ENCODE peak calls at places on chromosome 16, in nine cellular contexts. L, X, I, O, A, Q, H, N and D are unnamed samples.

GRCh38 chr16:72983728-72984350 is 64.1 kb downstream of the ZFHX3 start:
- DNase-seq in L (peak; percentile 8), X (no peak), I (no peak), O (no peak), A (no peak), Q (no peak), H (no peak), N (no peak), D (no peak)

GRCh38 chr16:14193316-14193871 is 122.3 kb downstream of the MRTFB start:
- DNase-seq in L (peak; percentile 90), X (no peak), I (no peak), O (no peak), A (no peak), Q (no peak), H (no peak), N (no peak), D (no peak)

GRCh38 chr16:12016166-12016947 is 39.8 kb downstream of the SNX29 start:
- DNase-seq in L (no peak), X (no peak), I (no peak), O (no peak), A (no peak), Q (no peak), H (no peak), N (no peak), D (no peak)

GRCh38 chr16:1193825-1194581 is 31.1 kb downstream of the TPSG1 start:
- DNase-seq in L (no peak), X (no peak), I (no peak), O (no peak), A (no peak), Q (no peak), H (no peak), N (no peak), D (no peak)

GRCh38 chr16:324451-325334 is 27.8 kb downstream of the AXIN1 start:
- DNase-seq in L (no peak), X (no peak), I (no peak), O (no peak), A (peak; percentile 40), Q (no peak), H (no peak), N (no peak), D (no peak)

GRCh38 chr16:12250578-12250977 is 274.0 kb downstream of the SNX29 start:
- DNase-seq in L (no peak), X (no peak), I (no peak), O (no peak), A (no peak), Q (no peak), H (no peak), N (no peak), D (no peak)

GRCh38 chr16:19701091-19701490 is 16.9 kb downstream of the KNOP1 start:
- DNase-seq in L (no peak), X (no peak), I (no peak), O (no peak), A (no peak), Q (no peak), H (no peak), N (no peak), D (no peak)

GRCh38 chr16:4377573-4378146 is 6.0 kb downstream of the VASN start:
- DNase-seq in L (no peak), X (peak; percentile 72), I (no peak), O (no peak), A (no peak), Q (no peak), H (no peak), N (no peak), D (no peak)

GRCh38 chr16:24834459-24835335 is 11.1 kb upstream of the SLC5A11 start:
- DNase-seq in L (peak; percentile 8), X (no peak), I (no peak), O (no peak), A (peak; percentile 82), Q (no peak), H (no peak), N (peak; percentile 52), D (peak; percentile 34)

GRCh38 chr16:87681990-87682570 is 79.8 kb downstream of the JPH3 start:
- DNase-seq in L (no peak), X (no peak), I (no peak), O (no peak), A (no peak), Q (peak; percentile 48), H (no peak), N (peak; percentile 63), D (peak; percentile 63)

GRCh38 chr16:58459344-58460218 is 40.4 kb upstream of the NDRG4 start:
- DNase-seq in L (no peak), X (no peak), I (no peak), O (no peak), A (no peak), Q (no peak), H (no peak), N (peak; percentile 87), D (peak; percentile 56)

GRCh38 chr16:84557504-84557903 is 53.0 kb upstream of the MEAK7 start:
- DNase-seq in L (no peak), X (no peak), I (no peak), O (no peak), A (no peak), Q (no peak), H (no peak), N (no peak), D (no peak)

GRCh38 chr16:15493416-15494181 is 59.2 kb downstream of the BMERB1 start:
- DNase-seq in L (no peak), X (peak; percentile 51), I (no peak), O (no peak), A (no peak), Q (no peak), H (no peak), N (peak; percentile 40), D (peak; percentile 18)

GRCh38 chr16:24499193-24499814 is 40.1 kb upstream of the RBBP6 start:
- DNase-seq in L (peak; percentile 36), X (no peak), I (no peak), O (no peak), A (peak; percentile 22), Q (no peak), H (no peak), N (peak; percentile 13), D (peak; percentile 14)

GRCh38 chr16:25735645-25736044 is 43.9 kb downstream of the HS3ST4 start:
- DNase-seq in L (no peak), X (no peak), I (no peak), O (no peak), A (no peak), Q (no peak), H (no peak), N (no peak), D (no peak)

GRCh38 chr16:72957303-72958277 is 90.3 kb downstream of the ZFHX3 start:
- DNase-seq in L (no peak), X (no peak), I (no peak), O (no peak), A (no peak), Q (no peak), H (no peak), N (no peak), D (no peak)

GRCh38 chr16:51151435-51151950 is 423 bp upstream of the SALL1 start:
- DNase-seq in L (no peak), X (no peak), I (peak; percentile 73), O (peak; percentile 94), A (peak; percentile 31), Q (no peak), H (peak; percentile 65), N (no peak), D (no peak)

GRCh38 chr16:10936585-10936984 is 5.7 kb downstream of the DEXI start:
- DNase-seq in L (no peak), X (no peak), I (no peak), O (no peak), A (no peak), Q (no peak), H (no peak), N (no peak), D (no peak)
- H3K27ac ChIP-seq in L (no peak overlapping the region), X (peak overlapping the region; percentile 95), I (peak overlapping the region; percentile 31), O (no peak overlapping the region), A (no peak overlapping the region), Q (no peak overlapping the region), H (no peak overlapping the region), N (no peak overlapping the region), D (no peak overlapping the region)

DNA sequence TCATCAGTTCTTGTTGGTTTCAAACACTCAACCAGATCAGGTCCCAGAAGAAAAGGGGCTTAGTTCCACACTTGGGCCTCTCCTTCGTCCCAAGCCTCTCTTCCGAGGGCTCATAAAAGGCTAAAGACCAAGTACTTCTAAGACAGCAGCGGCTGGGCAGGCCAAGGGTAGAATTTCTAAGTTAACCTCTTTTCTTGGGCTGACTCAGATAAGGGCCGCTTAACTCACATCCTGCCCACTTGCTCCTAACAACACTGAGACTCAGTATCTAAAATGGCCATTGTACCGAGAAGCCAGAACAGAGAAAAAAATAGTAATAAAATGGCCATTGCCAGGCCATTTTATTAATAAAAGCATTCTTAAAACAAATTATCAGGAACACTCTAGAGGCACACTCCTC is 42.2 kb downstream of the RANBP10 start:
- DNase-seq in L (no peak), X (no peak), I (no peak), O (no peak), A (no peak), Q (no peak), H (no peak), N (peak; percentile 26), D (peak; percentile 2)
- H3K27ac ChIP-seq in L (no peak overlapping the region), X (no peak overlapping the region), I (no peak overlapping the region), O (no peak overlapping the region), A (no peak overlapping the region), Q (no peak overlapping the region), H (no peak overlapping the region), N (no peak overlapping the region), D (no peak overlapping the region)

GRCh38 chr16:10850478-10850850 is 26.5 kb upstream of the CIITA start:
- DNase-seq in L (no peak), X (no peak), I (no peak), O (no peak), A (no peak), Q (no peak), H (no peak), N (no peak), D (no peak)
- H3K27ac ChIP-seq in L (no peak overlapping the region), X (no peak overlapping the region), I (no peak overlapping the region), O (no peak overlapping the region), A (no peak overlapping the region), Q (no peak overlapping the region), H (no peak overlapping the region), N (no peak overlapping the region), D (no peak overlapping the region)

DNA sequence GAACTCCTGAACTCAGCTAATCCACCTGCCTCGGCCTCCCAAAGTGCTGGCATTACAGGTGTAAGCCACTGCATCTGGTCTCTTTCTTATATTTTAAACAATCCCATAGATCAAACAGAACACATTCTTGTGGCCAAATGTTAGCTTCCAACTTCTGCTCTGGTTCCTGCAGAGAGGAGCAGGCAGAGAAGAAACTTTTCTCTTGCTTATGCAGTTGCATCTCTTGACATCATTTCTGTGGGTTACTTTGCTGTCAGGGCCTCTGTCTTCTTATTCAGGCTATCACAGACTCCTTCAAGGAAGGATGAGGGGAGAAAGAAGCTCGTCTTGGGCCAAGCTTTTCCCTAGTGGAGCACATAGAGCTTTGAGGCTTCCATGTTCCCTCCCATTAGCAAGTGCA is 7.8 kb downstream of the HSD17B2 start:
- DNase-seq in L (no peak), X (no peak), I (no peak), O (no peak), A (no peak), Q (no peak), H (no peak), N (no peak), D (no peak)
- H3K27ac ChIP-seq in L (no peak overlapping the region), X (no peak overlapping the region), I (no peak overlapping the region), O (no peak overlapping the region), A (no peak overlapping the region), Q (peak overlapping the region; percentile 74), H (no peak overlapping the region), N (no peak overlapping the region), D (no peak overlapping the region)

GRCh38 chr16:55453909-55454308 is 25.1 kb upstream of the MMP2 start:
- DNase-seq in L (no peak), X (no peak), I (no peak), O (no peak), A (no peak), Q (no peak), H (no peak), N (no peak), D (no peak)
- H3K27ac ChIP-seq in L (no peak overlapping the region), X (no peak overlapping the region), I (no peak overlapping the region), O (no peak overlapping the region), A (no peak overlapping the region), Q (no peak overlapping the region), H (no peak overlapping the region), N (no peak overlapping the region), D (no peak overlapping the region)